ENCODE peak calls at places on chromosomes 5 and 9, in ten cellular contexts. C, H, P, J, K, X, F, A, B and E are unnamed samples.

GRCh38 chr9:133524146-133524545 is 613 bp downstream of the MYMK start:
- DNase-seq in A (no peak), C (no peak), K (no peak), H (no peak), F (peak), X (no peak), B (no peak), J (no peak), P (peak), E (no peak)

GRCh38 chr9:131398204-131398603 is 4.3 kb downstream of the PRRC2B start:
- DNase-seq in P (no peak), X (no peak), C (peak), F (no peak), B (no peak), J (peak), H (no peak), K (peak), A (peak), E (peak)

GRCh38 chr5:95809414-95809960 is 13.0 kb downstream of the GLRX start:
- DNase-seq in K (no peak), P (no peak), H (no peak), A (no peak), F (no peak), C (peak), J (no peak), X (no peak), B (no peak), E (no peak)

GRCh38 chr5:132463808-132464154 is 26.8 kb downstream of the IRF1 start:
- DNase-seq in K (no peak), B (no peak), C (no peak), H (no peak), X (no peak), F (no peak), P (no peak), A (no peak), J (peak), E (no peak)

GRCh38 chr9:580652-581342 is 260.7 kb upstream of the DMRT1 start:
- DNase-seq in P (no peak), F (peak), X (no peak), H (no peak), K (no peak), A (no peak), B (no peak), J (no peak), C (no peak), E (no peak)

GRCh38 chr9:14780251-14780650 is 57.7 kb upstream of the CER1 start:
- DNase-seq in J (no peak), C (no peak), X (no peak), B (no peak), K (no peak), A (no peak), F (no peak), H (no peak), P (no peak), E (no peak)

GRCh38 chr5:58751222-58751621 is 168.3 kb downstream of the RAB3C start:
- DNase-seq in C (no peak), K (peak), X (peak), H (no peak), P (no peak), J (peak), B (no peak), A (no peak), F (no peak), E (no peak)

GRCh38 chr5:135966165-135966564 is 11.4 kb upstream of the LECT2 start:
- DNase-seq in K (no peak), C (no peak), B (no peak), F (no peak), P (no peak), H (no peak), A (no peak), J (no peak), X (no peak), E (no peak)

GRCh38 chr9:107175826-107176500 is 107.1 kb upstream of the RAD23B start:
- DNase-seq in A (no peak), J (no peak), X (no peak), H (no peak), B (no peak), F (no peak), K (no peak), P (no peak), C (no peak), E (no peak)

GRCh38 chr5:2176581-2176980 is 293.9 kb upstream of the IRX4 start:
- DNase-seq in B (no peak), K (no peak), J (no peak), C (no peak), F (no peak), A (no peak), H (no peak), P (no peak), X (no peak), E (no peak)

GRCh38 chr5:84372066-84372700 is 12.5 kb downstream of the EDIL3 start:
- DNase-seq in J (no peak), F (no peak), A (no peak), X (no peak), H (no peak), B (peak), C (no peak), P (no peak), K (no peak), E (no peak)

GRCh38 chr5:43215073-43215631 is 23.1 kb downstream of the NIM1K start:
- DNase-seq in P (no peak), A (no peak), K (peak), H (no peak), B (peak), F (no peak), C (no peak), J (no peak), X (no peak), E (no peak)

GRCh38 chr9:109341561-109341960 is 20.7 kb upstream of the EPB41L4B start:
- DNase-seq in B (no peak), C (no peak), A (no peak), J (no peak), F (no peak), K (peak), X (no peak), P (no peak), H (no peak), E (no peak)

GRCh38 chr9:121305269-121305994 is 37.5 kb downstream of the GSN start:
- DNase-seq in J (no peak), B (no peak), F (peak), H (no peak), P (peak), A (no peak), C (peak), K (no peak), X (no peak), E (no peak)

GRCh38 chr5:122420126-122420525 is 108.1 kb downstream of the SNCAIP start:
- DNase-seq in K (no peak), X (no peak), B (peak), F (no peak), A (no peak), J (no peak), C (no peak), P (no peak), H (no peak), E (no peak)

GRCh38 chr5:149260761-149261160 is 10.9 kb upstream of the AFAP1L1 start:
- DNase-seq in H (no peak), X (no peak), J (no peak), A (no peak), P (no peak), B (no peak), C (no peak), K (no peak), F (no peak), E (peak)

DNA sequence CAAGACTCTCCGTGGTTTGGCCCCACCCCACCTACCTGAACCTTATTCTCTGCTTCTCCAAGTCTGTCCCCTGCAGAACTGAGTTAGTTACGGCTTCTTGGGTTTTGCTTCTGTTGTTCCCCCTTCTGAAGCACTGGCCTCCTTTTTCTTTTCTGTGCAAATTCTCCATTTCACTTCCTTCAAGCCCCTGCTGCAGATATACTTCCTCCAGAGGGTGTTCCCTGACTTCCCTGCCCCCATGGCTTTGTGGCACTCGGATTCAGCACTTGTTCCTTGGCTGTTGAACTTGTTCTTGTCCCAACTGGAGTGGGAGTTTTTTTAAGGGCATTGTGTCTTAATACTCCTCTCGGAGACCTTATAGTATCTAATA is 2.0 kb downstream of the ZBTB34 start:
- DNase-seq in P (no peak), K (peak), C (no peak), A (no peak), B (no peak), F (no peak), J (peak), X (no peak), H (no peak), E (no peak)
- H3K4me3 ChIP-seq in P (peak), K (peak), C (no peak), A (no peak), B (peak), F (peak), J (peak), X (no peak), H (peak), E (no peak)

GRCh38 chr5:3601929-3602712 is 6.5 kb downstream of the IRX1 start:
- DNase-seq in F (no peak), K (no peak), H (no peak), B (no peak), P (no peak), X (no peak), J (no peak), A (no peak), C (no peak), E (no peak)

GRCh38 chr5:3604501-3604900 is 8.9 kb downstream of the IRX1 start:
- DNase-seq in F (no peak), P (no peak), X (no peak), J (no peak), B (no peak), A (no peak), K (no peak), H (no peak), C (no peak), E (no peak)

GRCh38 chr5:3601060-3601710 is 5.6 kb downstream of the IRX1 start:
- DNase-seq in X (no peak), J (no peak), C (no peak), F (no peak), K (no peak), P (no peak), H (no peak), A (no peak), B (no peak), E (no peak)

GRCh38 chr5:3605298-3606010 is 9.8 kb downstream of the IRX1 start:
- DNase-seq in H (no peak), B (no peak), F (no peak), A (no peak), P (no peak), J (no peak), C (no peak), X (no peak), K (no peak), E (no peak)

GRCh38 chr5:3602713-3603502 is 7.3 kb downstream of the IRX1 start:
- DNase-seq in A (no peak), C (peak), J (peak), H (peak), X (no peak), K (no peak), P (peak), B (no peak), F (peak), E (peak)
- H3K4me3 ChIP-seq in A (no peak), C (no peak), J (no peak), H (no peak), X (no peak), K (no peak), P (no peak), B (no peak), F (peak), E (no peak)

GRCh38 chr9:36138496-36138895 is 2.0 kb downstream of the GLIPR2 start:
- DNase-seq in P (no peak), C (no peak), K (peak), X (no peak), A (no peak), J (no peak), H (no peak), F (no peak), B (no peak), E (no peak)
- H3K4me3 ChIP-seq in P (no peak), C (no peak), K (no peak), X (no peak), A (no peak), J (no peak), H (no peak), F (no peak), B (peak), E (no peak)

DNA sequence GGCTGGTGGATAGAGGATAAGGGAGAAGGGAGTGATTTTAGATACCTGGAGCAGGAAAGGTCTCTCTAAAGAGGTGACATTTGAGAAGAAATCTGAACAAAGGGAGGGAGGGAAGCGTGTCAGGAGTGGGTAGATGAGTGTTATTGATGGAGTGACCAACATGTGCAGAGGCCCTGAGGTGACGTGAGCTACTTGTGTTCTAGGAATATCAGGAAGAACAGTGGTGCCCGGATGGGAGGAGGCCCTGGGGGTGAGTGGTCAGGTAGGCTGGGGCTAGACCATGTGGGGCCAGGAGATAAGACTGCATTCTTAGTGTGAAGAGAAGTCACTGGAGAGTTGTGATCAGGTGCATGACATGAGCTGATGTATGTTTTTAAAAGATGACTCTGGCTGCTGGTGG is 256.2 kb downstream of the ARHGAP26 start:
- DNase-seq in A (no peak), X (no peak), P (no peak), C (no peak), H (no peak), B (no peak), K (no peak), J (no peak), F (no peak), E (no peak)
- H3K4me3 ChIP-seq in A (no peak), X (no peak), P (no peak), C (no peak), H (no peak), B (no peak), K (no peak), J (no peak), F (no peak), E (no peak)

GRCh38 chr9:92534199-92535159 is 1.3 kb downstream of the ECM2 start:
- DNase-seq in A (no peak), B (peak), F (no peak), K (no peak), J (peak), H (no peak), P (no peak), X (no peak), C (no peak), E (no peak)
- H3K4me3 ChIP-seq in A (no peak), B (peak), F (no peak), K (no peak), J (peak), H (no peak), P (peak), X (no peak), C (no peak), E (no peak)

GRCh38 chr9:16704096-16704488 is 166.4 kb downstream of the BNC2 start:
- DNase-seq in J (no peak), K (no peak), C (no peak), F (no peak), H (no peak), P (no peak), X (no peak), B (no peak), A (no peak), E (no peak)

GRCh38 chr9:16708638-16709435 is 161.6 kb downstream of the BNC2 start:
- DNase-seq in K (no peak), X (no peak), J (no peak), F (no peak), A (no peak), P (no peak), B (no peak), H (no peak), C (no peak), E (no peak)

GRCh38 chr9:16705121-16705604 is 165.3 kb downstream of the BNC2 start:
- DNase-seq in P (peak), X (no peak), F (peak), H (no peak), B (peak), A (no peak), K (peak), C (peak), J (no peak), E (peak)

GRCh38 chr9:16701347-16701746 is 169.1 kb downstream of the BNC2 start:
- DNase-seq in P (no peak), H (no peak), A (no peak), F (no peak), J (no peak), B (no peak), K (no peak), C (no peak), X (no peak), E (no peak)

DNA sequence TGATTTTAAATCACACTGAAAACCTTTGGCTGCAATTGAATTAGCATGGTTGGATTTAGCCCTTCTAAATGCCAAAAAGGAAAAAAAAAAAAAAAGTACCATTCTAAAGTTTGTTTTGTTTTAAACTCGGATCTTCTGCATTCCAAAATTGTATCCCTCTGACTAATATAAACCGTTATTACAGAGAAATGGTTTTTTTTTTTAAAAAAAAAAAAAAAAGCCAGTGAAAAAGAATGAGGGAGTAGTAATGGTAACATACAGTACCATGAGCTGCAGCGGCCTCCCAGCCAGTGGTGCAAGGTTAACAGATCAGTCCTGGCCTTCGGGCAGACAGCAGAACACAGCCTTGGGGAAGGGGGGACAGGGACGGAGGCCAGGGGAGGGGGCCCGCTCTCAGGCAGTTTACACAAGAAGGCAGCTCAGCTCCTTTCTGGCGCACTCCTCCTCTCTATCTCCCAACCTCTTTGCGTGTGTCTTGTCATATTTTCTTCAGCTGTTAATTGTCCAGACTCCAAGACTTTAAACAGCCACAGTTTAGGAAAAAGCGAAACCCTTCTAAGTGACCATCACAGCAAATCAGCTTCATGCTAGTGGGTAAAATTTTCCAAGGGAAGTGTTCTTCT is 165.9 kb downstream of the BNC2 start:
- DNase-seq in K (peak), J (no peak), A (no peak), B (peak), F (no peak), P (peak), H (no peak), C (peak), X (no peak), E (peak)
- H3K4me3 ChIP-seq in K (no peak), J (no peak), A (no peak), B (peak), F (no peak), P (peak), H (no peak), C (no peak), X (no peak), E (no peak)

DNA sequence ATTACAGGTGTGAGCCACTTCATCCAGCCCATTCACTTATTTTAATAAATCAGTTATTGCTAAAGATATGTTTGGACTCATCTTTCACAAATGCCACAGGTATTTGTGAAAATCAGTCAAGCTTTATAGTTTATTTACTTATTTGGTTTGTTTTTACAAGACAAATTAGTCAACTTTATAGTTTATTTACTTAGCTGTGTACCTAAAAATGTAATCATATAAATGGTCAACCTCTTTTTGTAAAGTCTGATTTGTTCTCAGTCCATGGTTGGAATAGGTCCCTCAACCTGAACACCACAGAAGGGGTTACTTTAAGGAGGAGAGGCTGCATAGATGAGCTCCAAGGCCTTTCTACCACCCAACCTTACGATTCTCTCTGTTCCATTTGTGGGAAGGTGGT is 80.2 kb downstream of the GNAQ start:
- DNase-seq in X (no peak), B (no peak), F (no peak), J (no peak), H (no peak), A (no peak), C (no peak), P (no peak), K (no peak), E (no peak)
- H3K4me3 ChIP-seq in X (no peak), B (no peak), F (no peak), J (no peak), H (no peak), A (no peak), C (no peak), P (no peak), K (no peak), E (no peak)

GRCh38 chr5:77176429-77176828 is 34.1 kb upstream of the PDE8B start:
- DNase-seq in F (no peak), H (no peak), C (no peak), J (no peak), K (no peak), P (no peak), A (no peak), B (no peak), X (no peak), E (no peak)

GRCh38 chr5:77181596-77182304 is 28.7 kb upstream of the PDE8B start:
- DNase-seq in A (no peak), X (no peak), H (no peak), P (no peak), B (no peak), F (no peak), C (no peak), J (peak), K (peak), E (no peak)

GRCh38 chr5:77181173-77181572 is 29.3 kb upstream of the PDE8B start:
- DNase-seq in C (no peak), K (peak), F (no peak), X (no peak), B (no peak), H (no peak), P (peak), J (peak), A (no peak), E (no peak)

GRCh38 chr5:77177576-77177975 is 32.9 kb upstream of the PDE8B start:
- DNase-seq in F (no peak), B (no peak), K (no peak), J (no peak), A (no peak), X (no peak), H (peak), C (no peak), P (no peak), E (no peak)

GRCh38 chr5:77180167-77181081 is 30.1 kb upstream of the PDE8B start:
- DNase-seq in F (peak), P (peak), C (peak), X (no peak), B (peak), J (peak), A (no peak), H (no peak), K (peak), E (peak)
- H3K4me3 ChIP-seq in F (peak), P (peak), C (peak), X (no peak), B (peak), J (peak), A (no peak), H (no peak), K (peak), E (peak)

GRCh38 chr5:51381801-51382507 is 1.3 kb upstream of the ISL1 start:
- DNase-seq in J (no peak), K (no peak), F (no peak), H (no peak), B (no peak), P (no peak), A (no peak), C (no peak), X (no peak), E (no peak)
- H3K4me3 ChIP-seq in J (no peak), K (no peak), F (peak), H (no peak), B (peak), P (no peak), A (no peak), C (no peak), X (peak), E (peak)